ENCODE peak calls at places on chromosomes 2 and 18, in seven cellular contexts. C is substantia nigra; G is mucosa of descending colon; W is LoVo; J is chondrocyte; S is activated CD8-positive, alpha-beta memory T cell treated with anti-CD3 and anti-CD28 coated beads for 48 hours; E is non-pigmented ciliary epithelial cell. V is an unnamed sample.

GRCh38 chr2:217662984-217663602 is 339.7 kb downstream of the TNS1 start:
- DNase-seq in C (no peak), G (no peak), W (no peak), J (no peak), S (no peak), E (no peak), V (no peak)

GRCh38 chr2:222604749-222605515 is 51.0 kb downstream of the FARSB start:
- DNase-seq in C (no peak), G (no peak), W (no peak), J (no peak), S (no peak), E (no peak), V (no peak)

GRCh38 chr2:109242654-109243331 is 113.8 kb downstream of the SH3RF3 start:
- DNase-seq in C (no peak), G (no peak), W (no peak), J (no peak), S (no peak), E (peak; percentile 60), V (peak; percentile 34)

GRCh38 chr2:198456418-198456817 is 652.0 kb downstream of the PLCL1 start:
- DNase-seq in C (no peak), G (no peak), W (no peak), J (no peak), S (no peak), E (no peak), V (no peak)

GRCh38 chr2:176484838-176485237 is 215.6 kb downstream of the MTX2 start:
- DNase-seq in C (no peak), G (no peak), W (no peak), J (no peak), S (no peak), E (no peak), V (no peak)

GRCh38 chr2:37570773-37571570 is 100.5 kb downstream of the CDC42EP3 start:
- DNase-seq in C (no peak), G (no peak), W (peak; percentile 31), J (no peak), S (no peak), E (peak; percentile 66), V (no peak)

GRCh38 chr2:163667064-163667887 is 68.5 kb downstream of the FIGN start:
- DNase-seq in C (no peak), G (no peak), W (no peak), J (no peak), S (no peak), E (peak; percentile 87), V (no peak)

GRCh38 chr2:113200236-113200635 is 26.5 kb downstream of the PSD4 start:
- DNase-seq in C (no peak), G (no peak), W (no peak), J (no peak), S (no peak), E (no peak), V (no peak)

GRCh38 chr18:75316826-75317225 is 106.2 kb downstream of the TSHZ1 start:
- DNase-seq in C (no peak), G (no peak), W (no peak), J (no peak), S (no peak), E (no peak), V (no peak)

GRCh38 chr18:2135309-2135708 is 436.0 kb downstream of the METTL4 start:
- DNase-seq in C (no peak), G (no peak), W (no peak), J (no peak), S (no peak), E (no peak), V (no peak)

GRCh38 chr18:45571714-45572113 is 43.6 kb upstream of the SLC14A2 start:
- DNase-seq in C (no peak), G (no peak), W (no peak), J (no peak), S (no peak), E (no peak), V (no peak)

GRCh38 chr2:229921101-229921891 is 513 bp downstream of the TRIP12 start:
- DNase-seq in C (peak; percentile 74), G (peak; percentile 73), W (peak; percentile 63), J (no peak), S (peak; percentile 46), E (no peak), V (peak; percentile 67)

GRCh38 chr2:102615620-102616436 is 3.5 kb upstream of the SLC9A2 start:
- DNase-seq in C (peak; percentile 30), G (peak; percentile 65), W (peak; percentile 78), J (peak; percentile 80), S (no peak), E (peak; percentile 20), V (peak; percentile 55)